ENCODE peak calls at places on chromosomes 12 and 14, in six cellular contexts. V is cardiac fibroblast, F is colonic mucosa, Z is transverse colon, A is AG10803, Y is lung. K is an unnamed sample.

GRCh38 chr12:46148706-46149463 is 120.0 kb downstream of the SLC38A1 start:
- DNase-seq in V (no peak), A (peak), F (no peak), Y (no peak), Z (no peak), K (no peak)

GRCh38 chr12:69929531-69929930 is 104.5 kb downstream of the MYRFL start:
- DNase-seq in Y (no peak), F (no peak), A (no peak), V (peak), Z (no peak), K (peak)

GRCh38 chr12:13154027-13154538 is 42.4 kb upstream of the EMP1 start:
- DNase-seq in Y (no peak), Z (no peak), F (no peak), A (peak), V (peak), K (no peak)

GRCh38 chr14:95054346-95055280 is 102.7 kb downstream of the DICER1 start:
- DNase-seq in A (no peak), Z (no peak), V (no peak), F (no peak), Y (no peak), K (no peak)

GRCh38 chr14:52220924-52221802 is 46.3 kb upstream of the PTGDR start:
- DNase-seq in V (no peak), F (no peak), Z (no peak), A (no peak), Y (no peak), K (no peak)

GRCh38 chr12:112408621-112409020 is 784 bp downstream of the RPL6 start:
- DNase-seq in F (no peak), Z (no peak), Y (no peak), A (no peak), V (no peak), K (no peak)

GRCh38 chr12:31591308-31591901 is 469 bp upstream of the DENND5B start:
- DNase-seq in F (peak), A (peak), V (peak), Z (peak), Y (no peak), K (no peak)

GRCh38 chr12:127125607-127126259 is 1141.2 kb upstream of the TMEM132C start:
- DNase-seq in V (peak), Z (peak), Y (no peak), F (peak), A (peak), K (peak)

GRCh38 chr12:1929985-1930815 is 11.7 kb upstream of the CACNA2D4 start:
- DNase-seq in V (no peak), A (no peak), F (no peak), Y (no peak), Z (no peak), K (no peak)

GRCh38 chr12:66164349-66164821 is 5.4 kb downstream of the TMBIM4 start:
- DNase-seq in V (peak), F (no peak), Y (no peak), A (peak), Z (no peak), K (no peak)

GRCh38 chr14:95064256-95064655 is 93.1 kb downstream of the DICER1 start:
- DNase-seq in Z (no peak), Y (no peak), V (no peak), A (no peak), F (no peak), K (no peak)

GRCh38 chr12:4763549-4763948 is 43.3 kb downstream of the GALNT8 start:
- DNase-seq in F (peak), V (no peak), Y (no peak), Z (peak), A (no peak), K (no peak)

GRCh38 chr14:98622208-98623051 is 649.6 kb downstream of the BCL11B start:
- DNase-seq in A (peak), V (no peak), Z (no peak), F (no peak), Y (peak), K (peak)

GRCh38 chr12:12010277-12011031 is 60.3 kb upstream of the BCL2L14 start:
- DNase-seq in Y (peak), A (peak), V (peak), F (peak), Z (peak), K (peak)

GRCh38 chr12:46351861-46352595 is 20.5 kb downstream of the SLC38A2 start:
- DNase-seq in Z (no peak), A (peak), Y (no peak), V (no peak), F (no peak), K (no peak)

GRCh38 chr12:10361084-10361483 is 28.8 kb downstream of the KLRK1 start:
- DNase-seq in V (peak), F (no peak), A (no peak), Z (no peak), Y (no peak), K (no peak)

GRCh38 chr12:102876883-102877282 is 40.2 kb downstream of the PAH start:
- DNase-seq in A (no peak), V (no peak), F (no peak), Z (no peak), Y (no peak), K (no peak)

GRCh38 chr12:101823891-101824290 is 6.9 kb downstream of the GNPTAB start:
- DNase-seq in Z (peak), F (peak), A (peak), V (peak), Y (peak), K (peak)

GRCh38 chr12:21971344-21971743 is 30.1 kb upstream of the ABCC9 start:
- DNase-seq in Z (no peak), A (no peak), V (no peak), Y (no peak), F (no peak), K (no peak)

GRCh38 chr14:23657959-23658470 is 21.9 kb downstream of the DHRS2 start:
- DNase-seq in Y (no peak), Z (no peak), A (no peak), V (no peak), F (no peak), K (no peak)

GRCh38 chr14:54660712-54661111 is 93.8 kb downstream of the SAMD4A start:
- DNase-seq in F (no peak), V (no peak), Z (no peak), Y (no peak), A (no peak), K (no peak)

GRCh38 chr12:57216014-57216891 is at the start of gene NXPH4:
- DNase-seq in Z (peak), F (peak), V (no peak), A (no peak), Y (no peak), K (no peak)

GRCh38 chr12:106721931-106722330 is 52.6 kb upstream of the RIC8B start:
- DNase-seq in Z (no peak), A (no peak), F (no peak), Y (no peak), V (no peak), K (no peak)

GRCh38 chr12:106724116-106724515 is 50.4 kb upstream of the RIC8B start:
- DNase-seq in Y (no peak), V (no peak), Z (no peak), F (no peak), A (no peak), K (no peak)

GRCh38 chr12:106724934-106725333 is 49.5 kb upstream of the RIC8B start:
- DNase-seq in F (no peak), Y (no peak), V (no peak), A (no peak), Z (no peak), K (no peak)

GRCh38 chr12:106723416-106723815 is 51.1 kb upstream of the RIC8B start:
- DNase-seq in Y (no peak), V (no peak), A (no peak), Z (peak), F (no peak), K (no peak)

DNA sequence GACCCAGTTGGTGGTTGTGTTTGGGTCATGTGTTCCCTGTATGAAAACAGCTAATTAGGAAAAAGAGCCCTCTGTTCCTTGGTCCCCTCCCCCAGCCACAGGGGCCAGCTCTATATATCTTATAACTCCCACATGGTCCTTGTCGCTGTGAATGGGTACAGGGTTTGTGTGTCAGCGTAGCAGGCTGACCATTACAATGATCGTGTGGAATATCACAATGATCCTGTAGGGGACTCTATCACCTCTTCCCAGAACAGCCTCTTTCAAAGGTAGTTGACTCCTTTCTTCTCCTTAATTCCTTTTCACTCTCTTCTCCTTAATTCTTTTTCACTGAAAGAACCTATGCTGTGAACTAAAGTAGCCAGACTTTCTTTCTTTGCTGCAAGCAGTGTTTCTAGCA is 51.6 kb upstream of the RIC8B start:
- DNase-seq in Z (no peak), V (no peak), F (no peak), Y (no peak), A (no peak), K (no peak)
- TF ChIP-seq CTCF in Z (no peak), V (no peak), F (no peak), Y (no peak), A (no peak), K (peak)

GRCh38 chr14:77707724-77708408 is at the start of the genes ALKBH1 and SLIRP:
- DNase-seq in A (peak), Z (peak), Y (peak), V (peak), F (peak), K (peak)
- H3K4me3 ChIP-seq in A (peak), Z (peak), Y (peak), V (peak), F (peak), K (peak)

GRCh38 chr14:67536087-67536486 is 3.0 kb downstream of the PLEKHH1 start:
- DNase-seq in A (no peak), Y (no peak), V (no peak), F (no peak), Z (no peak), K (no peak)

GRCh38 chr14:67529947-67530935 is 2.8 kb upstream of the PLEKHH1 start:
- DNase-seq in F (no peak), A (no peak), Z (no peak), Y (no peak), V (no peak), K (no peak)

GRCh38 chr14:67532606-67532997 is 488 bp upstream of the PLEKHH1 start:
- DNase-seq in A (no peak), F (no peak), Y (no peak), V (no peak), Z (no peak), K (no peak)

GRCh38 chr14:67533754-67534085 is 630 bp downstream of the PLEKHH1 start:
- DNase-seq in A (no peak), Y (no peak), Z (peak), F (peak), V (no peak), K (no peak)

DNA sequence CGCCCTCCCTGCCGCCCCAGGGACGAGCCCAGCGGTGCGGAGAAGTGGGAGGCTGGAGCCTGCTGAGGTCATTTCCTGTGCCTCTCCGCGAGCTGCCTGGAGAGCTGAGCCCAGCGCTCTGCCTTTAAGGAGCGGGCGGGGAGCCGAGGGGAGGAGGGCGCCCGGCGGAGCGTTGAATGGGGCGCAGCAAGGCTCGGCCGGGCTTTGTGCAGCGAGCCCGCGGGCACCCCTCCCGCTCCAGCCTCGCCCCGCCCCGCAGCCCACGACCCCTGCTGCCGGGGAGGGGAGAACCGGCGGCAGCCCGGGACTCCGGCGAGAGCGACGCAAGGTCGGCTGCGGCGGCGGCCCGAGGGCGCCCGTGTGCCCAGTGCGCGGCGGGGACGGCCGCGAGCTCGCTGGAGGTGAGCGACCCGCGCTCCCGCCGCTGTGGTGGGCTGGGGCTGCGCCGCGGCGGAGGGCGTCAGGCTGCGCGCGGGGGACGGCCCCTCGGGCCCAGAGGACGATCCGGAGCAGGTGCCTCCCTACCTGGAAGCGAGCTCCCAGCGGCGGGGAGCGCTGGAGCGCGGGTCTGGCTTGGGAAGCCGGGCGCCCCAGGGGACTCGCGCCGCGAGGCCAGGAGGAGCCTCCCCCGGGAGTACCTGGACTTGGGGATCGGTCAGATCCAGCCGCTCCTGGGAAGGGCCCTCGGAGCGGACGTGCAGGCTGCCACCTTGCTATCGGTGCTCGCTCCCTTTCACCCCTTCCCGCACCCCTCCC is at the start of gene PLEKHH1:
- DNase-seq in V (peak), Y (peak), F (peak), A (peak), Z (peak), K (peak)
- TF ChIP-seq CTCF in V (no peak), Y (no peak), F (no peak), A (no peak), Z (no peak), K (no peak)

GRCh38 chr12:109714913-109715244 is 1.3 kb downstream of the FAM222A start:
- DNase-seq in F (peak), Y (no peak), V (no peak), Z (no peak), A (no peak), K (no peak)
- H3K4me3 ChIP-seq in F (peak), Y (peak), V (no peak), Z (peak), A (no peak), K (no peak)

GRCh38 chr12:49121047-49121696 is 10.0 kb downstream of the TUBA1B start:
- DNase-seq in A (peak), Y (peak), F (peak), V (peak), Z (peak), K (peak)
- TF ChIP-seq CTCF in A (peak), Y (peak), F (peak), V (peak), Z (peak), K (peak)

DNA sequence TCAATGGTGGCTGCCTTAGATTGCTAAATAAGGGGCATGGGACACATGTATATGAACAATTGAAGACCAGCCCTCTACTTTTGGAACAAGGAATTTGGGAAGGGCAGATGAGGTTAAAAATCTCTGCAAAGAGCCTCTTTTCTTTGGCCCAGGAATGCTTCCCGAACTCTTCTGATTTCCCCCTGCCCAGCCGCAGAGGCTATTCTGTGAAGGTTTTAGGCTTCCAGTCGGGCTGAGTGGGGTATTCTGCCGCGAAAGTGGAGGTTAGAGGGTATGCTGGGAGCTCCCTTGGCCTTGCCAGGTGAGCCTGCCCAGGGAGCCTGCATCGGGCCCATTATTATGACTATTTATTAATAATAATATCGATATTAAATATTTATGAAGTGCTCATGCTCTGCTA is 1.2 kb downstream of the POU6F1 start:
- DNase-seq in F (no peak), Z (no peak), A (no peak), V (no peak), Y (no peak), K (no peak)
- H3K4me3 ChIP-seq in F (peak), Z (peak), A (peak), V (peak), Y (peak), K (peak)

GRCh38 chr12:120317258-120318105 is 10.1 kb downstream of the PLA2G1B start:
- DNase-seq in Z (peak), A (peak), Y (peak), F (peak), V (peak), K (peak)

GRCh38 chr12:120316798-120317257 is 10.8 kb downstream of the PLA2G1B start:
- DNase-seq in F (no peak), A (no peak), V (no peak), Y (no peak), Z (no peak), K (peak)

GRCh38 chr12:120314220-120314619 is 12.1 kb downstream of the SIRT4 start:
- DNase-seq in V (no peak), F (no peak), Y (no peak), A (no peak), Z (no peak), K (peak)
- TF ChIP-seq CTCF in V (peak), F (no peak), Y (no peak), A (peak), Z (no peak), K (peak)